ENCODE peak calls at places on chromosome 19, in ten cellular contexts. M, W, T, P, A, N, X, O, R and L are unnamed samples.

GRCh38 chr19:46878613-46879375 is 18.0 kb downstream of the ARHGAP35 start:
- DNase-seq in A (no peak), W (no peak), P (peak; percentile 71), M (no peak), N (no peak), R (no peak), O (peak; percentile 89), T (no peak), X (no peak), L (no peak)

GRCh38 chr19:38915329-38916321 is 3.6 kb upstream of the CCER2 start:
- DNase-seq in R (no peak), P (no peak), M (no peak), N (no peak), O (no peak), A (no peak), X (no peak), T (no peak), W (no peak), L (no peak)

GRCh38 chr19:40603071-40603718 is 2.0 kb downstream of the LTBP4 start:
- DNase-seq in R (no peak), O (no peak), X (no peak), A (no peak), P (peak; percentile 50), T (no peak), N (no peak), M (no peak), W (no peak), L (no peak)

GRCh38 chr19:35958660-35959039 is 22.5 kb downstream of the LRFN3 start:
- DNase-seq in W (no peak), N (no peak), O (no peak), A (no peak), T (no peak), P (no peak), X (no peak), M (no peak), R (no peak), L (no peak)

GRCh38 chr19:51018745-51019543 is 565 bp downstream of the KLK10 start:
- DNase-seq in A (no peak), T (no peak), W (no peak), X (peak; percentile 11), M (no peak), R (peak; percentile 1), O (no peak), N (no peak), P (peak; percentile 67), L (no peak)

GRCh38 chr19:43755256-43755801 is 567 bp upstream of the SMG9 start:
- DNase-seq in T (peak; percentile 88), A (peak; percentile 72), R (peak; percentile 81), X (peak; percentile 73), O (peak; percentile 7), N (peak; percentile 78), W (no peak), M (peak; percentile 83), P (peak; percentile 93), L (no peak)

GRCh38 chr19:53102701-53103140 is 501 bp downstream of the ZNF160 start:
- DNase-seq in A (peak; percentile 21), W (no peak), N (peak; percentile 48), P (peak; percentile 71), T (peak; percentile 40), X (no peak), R (peak; percentile 70), M (peak; percentile 48), O (no peak), L (no peak)

GRCh38 chr19:7748756-7749155 is 1.4 kb upstream of the CD209 start:
- DNase-seq in X (no peak), W (peak; percentile 38), T (no peak), O (no peak), R (no peak), M (no peak), P (no peak), A (no peak), N (no peak), L (no peak)

GRCh38 chr19:48424694-48425219 is 21.0 kb upstream of the GRWD1 start:
- DNase-seq in N (peak; percentile 71), M (no peak), O (peak; percentile 57), T (peak; percentile 68), X (no peak), A (no peak), R (peak; percentile 25), W (no peak), P (peak; percentile 55), L (no peak)

GRCh38 chr19:14478113-14478545 is 3.0 kb upstream of the PTGER1 start:
- DNase-seq in X (no peak), T (no peak), P (peak; percentile 60), O (no peak), M (no peak), W (no peak), A (no peak), R (no peak), N (no peak), L (no peak)